ENCODE peak calls at places on chromosomes 2 and 18, in nine cellular contexts. Z is Peyer's patch, H is progenitor cell of endocrine pancreas, Y is osteocyte, W is heart left ventricle, O is Panc1, I is spleen, A is hepatocyte, X is lower lobe of right lung. G is an unnamed sample.
A peak's percentile ranks its signal among the peaks of the same experiment; 100 is the strongest.

GRCh38 chr2:173823540-173823939 is 141.6 kb downstream of the SP3 start:
- DNase-seq in Z (no peak), H (no peak), Y (no peak), W (no peak), O (no peak), I (no peak), A (no peak), X (no peak), G (no peak)

GRCh38 chr2:24883946-24884345 is 36.1 kb downstream of the ADCY3 start:
- DNase-seq in Z (no peak), H (no peak), Y (no peak), W (no peak), O (no peak), I (no peak), A (no peak), X (no peak), G (no peak)

GRCh38 chr2:240961878-240962277 is 36.5 kb upstream of the SNED1 start:
- DNase-seq in Z (peak; percentile 6), H (peak; percentile 6), Y (no peak), W (no peak), O (no peak), I (peak; percentile 25), A (no peak), X (no peak), G (no peak)

GRCh38 chr2:62596061-62596658 is 90.2 kb upstream of the TMEM17 start:
- DNase-seq in Z (no peak), H (no peak), Y (no peak), W (no peak), O (no peak), I (no peak), A (no peak), X (no peak), G (no peak)

GRCh38 chr2:241010531-241011295 is 12.3 kb downstream of the SNED1 start:
- DNase-seq in Z (no peak), H (no peak), Y (peak; percentile 83), W (no peak), O (no peak), I (peak; percentile 69), A (no peak), X (peak; percentile 37), G (no peak)

GRCh38 chr18:36187138-36187825 is at the start of gene MOCOS:
- DNase-seq in Z (peak; percentile 53), H (peak; percentile 76), Y (peak; percentile 92), W (peak; percentile 79), O (no peak), I (peak; percentile 90), A (peak; percentile 89), X (peak; percentile 90), G (peak; percentile 95)

GRCh38 chr2:46151582-46151981 is 145.6 kb upstream of the EPAS1 start:
- DNase-seq in Z (no peak), H (no peak), Y (no peak), W (no peak), O (no peak), I (no peak), A (no peak), X (no peak), G (peak; percentile 17)

GRCh38 chr2:263774-264492 is at the start of gene SH3YL1:
- DNase-seq in Z (peak; percentile 71), H (peak; percentile 58), Y (no peak), W (peak; percentile 5), O (no peak), I (peak; percentile 92), A (peak; percentile 89), X (peak; percentile 87), G (peak; percentile 87)

GRCh38 chr2:128585706-128586105 is 267.0 kb upstream of the HS6ST1 start:
- DNase-seq in Z (no peak), H (no peak), Y (no peak), W (no peak), O (no peak), I (no peak), A (peak; percentile 44), X (no peak), G (no peak)

GRCh38 chr2:135733045-135733444 is 8.6 kb upstream of the UBXN4 start:
- DNase-seq in Z (no peak), H (no peak), Y (no peak), W (no peak), O (no peak), I (no peak), A (no peak), X (no peak), G (no peak)

GRCh38 chr2:241595600-241596140 is 37.1 kb downstream of the BOK start:
- DNase-seq in Z (no peak), H (no peak), Y (no peak), W (no peak), O (no peak), I (peak; percentile 59), A (peak; percentile 47), X (no peak), G (no peak)

GRCh38 chr2:83953661-83954060 is 505.4 kb downstream of the SUCLG1 start:
- DNase-seq in Z (no peak), H (no peak), Y (no peak), W (no peak), O (no peak), I (no peak), A (no peak), X (no peak), G (peak; percentile 1)

GRCh38 chr2:21466528-21466927 is 342.8 kb downstream of the TDRD15 start:
- DNase-seq in Z (no peak), H (no peak), Y (no peak), W (no peak), O (no peak), I (no peak), A (no peak), X (no peak), G (no peak)

GRCh38 chr2:42084231-42084671 is 36.4 kb downstream of the PKDCC start:
- DNase-seq in Z (no peak), H (no peak), Y (no peak), W (no peak), O (no peak), I (peak; percentile 30), A (peak; percentile 71), X (no peak), G (no peak)

GRCh38 chr2:58834404-58834803 is 593.3 kb upstream of the FANCL start:
- DNase-seq in Z (no peak), H (peak; percentile 65), Y (no peak), W (no peak), O (no peak), I (no peak), A (peak; percentile 61), X (no peak), G (peak; percentile 39)

GRCh38 chr2:85409719-85410583 is at the start of gene CAPG:
- DNase-seq in Z (peak; percentile 92), H (no peak), Y (no peak), W (no peak), O (no peak), I (peak; percentile 96), A (peak; percentile 50), X (peak; percentile 89), G (peak; percentile 86)

DNA sequence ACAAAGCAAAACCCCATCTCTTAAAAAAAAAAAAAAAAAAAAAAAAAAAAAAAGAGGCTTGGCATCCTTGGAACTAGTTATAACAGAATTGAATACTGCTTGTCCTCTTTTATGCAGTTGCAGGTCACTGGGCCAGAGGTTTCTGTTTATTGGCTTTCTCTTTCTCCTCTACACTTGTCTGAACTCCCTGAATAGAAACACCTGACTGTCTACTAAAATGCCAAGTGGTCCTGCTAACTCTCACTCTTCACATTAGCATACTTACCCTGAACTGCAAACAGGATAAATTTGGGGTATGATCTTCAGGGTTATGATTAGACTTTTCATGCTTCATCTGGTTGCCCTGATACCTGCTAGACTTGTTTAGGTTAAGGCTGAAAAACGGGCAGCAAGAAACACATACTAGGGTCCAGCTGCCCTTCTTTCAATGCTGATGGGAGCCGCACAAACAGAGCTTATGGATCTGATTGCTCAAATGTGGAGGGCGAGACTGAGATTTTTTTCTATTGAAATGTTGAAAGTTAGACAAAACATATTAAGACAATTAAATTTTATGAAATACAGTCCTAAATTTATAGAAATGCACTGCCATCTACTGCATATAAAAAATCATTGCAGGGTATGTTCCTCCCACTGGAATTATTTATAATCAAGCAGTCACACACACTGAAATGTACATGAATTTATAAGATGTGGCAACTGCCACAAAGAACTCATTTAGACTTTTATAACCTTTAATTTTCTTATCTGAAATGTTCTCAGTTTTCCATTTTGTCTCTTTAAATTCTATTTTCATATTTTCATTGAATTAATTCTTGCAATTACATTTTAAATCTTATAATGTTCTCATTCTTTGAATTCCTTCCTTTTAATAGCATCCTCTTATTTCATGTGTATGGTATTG is 40.8 kb downstream of the GTF3C3 start:
- DNase-seq in Z (no peak), H (no peak), Y (no peak), W (no peak), O (no peak), I (no peak), A (no peak), X (no peak), G (no peak)
- TF ChIP-seq CTCF in Z (peak; percentile 44), H (peak; percentile 46), Y (peak; percentile 65), W (peak; percentile 26), O (peak; percentile 58), I (peak; percentile 8), A (peak; percentile 51), X (peak; percentile 10), G (no peak)

GRCh38 chr2:167294775-167295140 is 406.5 kb downstream of the XIRP2 start:
- DNase-seq in Z (no peak), H (no peak), Y (no peak), W (no peak), O (peak; percentile 7), I (no peak), A (no peak), X (no peak), G (no peak)

GRCh38 chr2:167297292-167297691 is 409.0 kb downstream of the XIRP2 start:
- DNase-seq in Z (no peak), H (no peak), Y (no peak), W (no peak), O (no peak), I (no peak), A (no peak), X (no peak), G (no peak)

GRCh38 chr2:167293172-167293781 is 405.0 kb downstream of the XIRP2 start:
- DNase-seq in Z (no peak), H (peak; percentile 11), Y (no peak), W (no peak), O (no peak), I (no peak), A (peak; percentile 35), X (peak; percentile 44), G (peak; percentile 14)

GRCh38 chr2:167292430-167293171 is 404.3 kb downstream of the XIRP2 start:
- DNase-seq in Z (peak; percentile 29), H (peak; percentile 86), Y (peak; percentile 97), W (peak; percentile 85), O (peak; percentile 59), I (peak; percentile 90), A (peak; percentile 96), X (peak; percentile 89), G (peak; percentile 89)

GRCh38 chr2:167294031-167294774 is 405.9 kb downstream of the XIRP2 start:
- DNase-seq in Z (no peak), H (peak; percentile 17), Y (no peak), W (no peak), O (no peak), I (peak; percentile 73), A (peak; percentile 35), X (peak; percentile 39), G (peak; percentile 49)
- TF ChIP-seq CTCF in Z (no peak), H (peak; percentile 30), Y (no peak), W (no peak), O (no peak), I (no peak), A (no peak), X (no peak), G (no peak)

GRCh38 chr2:29714333-29714732 is 207.1 kb downstream of the ALK start:
- DNase-seq in Z (no peak), H (no peak), Y (no peak), W (no peak), O (no peak), I (no peak), A (no peak), X (no peak), G (no peak)
- TF ChIP-seq CTCF in Z (no peak), H (no peak), Y (no peak), W (no peak), O (no peak), I (no peak), A (no peak), X (no peak), G (no peak)

GRCh38 chr2:20062615-20063545 is 11.5 kb upstream of the LAPTM4A start:
- DNase-seq in Z (no peak), H (no peak), Y (no peak), W (no peak), O (no peak), I (no peak), A (peak; percentile 53), X (no peak), G (no peak)
- TF ChIP-seq CTCF in Z (peak; percentile 2), H (no peak), Y (peak; percentile 40), W (no peak), O (no peak), I (no peak), A (no peak), X (no peak), G (no peak)

G was measured in Calu3.